ENCODE peak calls at places on chromosome 4, in four cellular contexts. One of them, this sample, is unnamed.

GRCh38 chr4:80322716-80323115 is 12.8 kb upstream of the CFAP299 start:
- ATAC-seq in left cardiac atrium: no peak
- ATAC-seq in gastroesophageal sphincter: no peak
- ATAC-seq in activated naive CD4-positive, alpha-beta T cell treated with anti-CD3 and anti-CD28 coated beads, Interleukin-2, amount 50 U/mL, for 72 hours: no peak
- ATAC-seq in this sample: no peak

GRCh38 chr4:76639292-76639691 is 204.3 kb downstream of the SHROOM3 start:
- ATAC-seq in left cardiac atrium: peak
- ATAC-seq in gastroesophageal sphincter: no peak
- ATAC-seq in activated naive CD4-positive, alpha-beta T cell treated with anti-CD3 and anti-CD28 coated beads, Interleukin-2, amount 50 U/mL, for 72 hours: no peak
- ATAC-seq in this sample: peak

GRCh38 chr4:53763813-53764597 is 172.7 kb upstream of the LNX1 start:
- ATAC-seq in left cardiac atrium: no peak
- ATAC-seq in gastroesophageal sphincter: peak
- ATAC-seq in activated naive CD4-positive, alpha-beta T cell treated with anti-CD3 and anti-CD28 coated beads, Interleukin-2, amount 50 U/mL, for 72 hours: no peak
- ATAC-seq in this sample: peak

GRCh38 chr4:7124643-7125442 is 57.0 kb upstream of the GRPEL1 start:
- ATAC-seq in left cardiac atrium: peak
- ATAC-seq in gastroesophageal sphincter: peak
- ATAC-seq in activated naive CD4-positive, alpha-beta T cell treated with anti-CD3 and anti-CD28 coated beads, Interleukin-2, amount 50 U/mL, for 72 hours: no peak
- ATAC-seq in this sample: no peak

GRCh38 chr4:156774422-156774821 is 197.2 kb downstream of the PDGFC start:
- ATAC-seq in left cardiac atrium: no peak
- ATAC-seq in gastroesophageal sphincter: peak
- ATAC-seq in activated naive CD4-positive, alpha-beta T cell treated with anti-CD3 and anti-CD28 coated beads, Interleukin-2, amount 50 U/mL, for 72 hours: no peak
- ATAC-seq in this sample: no peak

GRCh38 chr4:134747108-134747805 is 545.7 kb upstream of the PABPC4L start:
- ATAC-seq in left cardiac atrium: no peak
- ATAC-seq in gastroesophageal sphincter: no peak
- ATAC-seq in activated naive CD4-positive, alpha-beta T cell treated with anti-CD3 and anti-CD28 coated beads, Interleukin-2, amount 50 U/mL, for 72 hours: no peak
- ATAC-seq in this sample: no peak

GRCh38 chr4:43360296-43360695 is 467.8 kb downstream of the GRXCR1 start:
- ATAC-seq in left cardiac atrium: no peak
- ATAC-seq in gastroesophageal sphincter: no peak
- ATAC-seq in activated naive CD4-positive, alpha-beta T cell treated with anti-CD3 and anti-CD28 coated beads, Interleukin-2, amount 50 U/mL, for 72 hours: no peak
- ATAC-seq in this sample: no peak

GRCh38 chr4:100422911-100423310 is 94.9 kb downstream of the EMCN start:
- ATAC-seq in left cardiac atrium: no peak
- ATAC-seq in gastroesophageal sphincter: no peak
- ATAC-seq in activated naive CD4-positive, alpha-beta T cell treated with anti-CD3 and anti-CD28 coated beads, Interleukin-2, amount 50 U/mL, for 72 hours: no peak
- ATAC-seq in this sample: no peak

GRCh38 chr4:152044341-152044740 is 283.5 kb upstream of the GATB start:
- ATAC-seq in left cardiac atrium: no peak
- ATAC-seq in gastroesophageal sphincter: no peak
- ATAC-seq in activated naive CD4-positive, alpha-beta T cell treated with anti-CD3 and anti-CD28 coated beads, Interleukin-2, amount 50 U/mL, for 72 hours: no peak
- ATAC-seq in this sample: no peak

GRCh38 chr4:98586634-98587354 is 71.6 kb downstream of the TSPAN5 start:
- ATAC-seq in left cardiac atrium: no peak
- ATAC-seq in gastroesophageal sphincter: no peak
- ATAC-seq in activated naive CD4-positive, alpha-beta T cell treated with anti-CD3 and anti-CD28 coated beads, Interleukin-2, amount 50 U/mL, for 72 hours: no peak
- ATAC-seq in this sample: no peak

GRCh38 chr4:186701273-186701672 is 22.4 kb downstream of the FAT1 start:
- ATAC-seq in left cardiac atrium: peak
- ATAC-seq in gastroesophageal sphincter: peak
- ATAC-seq in activated naive CD4-positive, alpha-beta T cell treated with anti-CD3 and anti-CD28 coated beads, Interleukin-2, amount 50 U/mL, for 72 hours: no peak
- ATAC-seq in this sample: no peak